ENCODE peak calls at places on chromosomes 13 and 19, in eight cellular contexts. One of them, this sample, is unnamed.

GRCh38 chr13:93767231-93767916 is 540.8 kb downstream of the GPC6 start:
- DNase-seq in K562: no peak
- DNase-seq in BE2C: no peak
- DNase-seq in suprapubic skin: no peak
- DNase-seq in spleen: no peak
- DNase-seq in fibroblast of lung: no peak
- DNase-seq in A673: no peak
- DNase-seq in lung: no peak
- DNase-seq in this sample: peak; percentile 41

GRCh38 chr19:38561053-38561606 is 56.6 kb downstream of the MAP4K1 start:
- DNase-seq in suprapubic skin: no peak
- DNase-seq in BE2C: no peak
- DNase-seq in spleen: no peak
- DNase-seq in fibroblast of lung: no peak
- DNase-seq in A673: no peak
- DNase-seq in lung: no peak
- DNase-seq in K562: no peak
- DNase-seq in this sample: no peak

GRCh38 chr19:7478173-7478842 is 10.5 kb downstream of the PEX11G start:
- DNase-seq in BE2C: no peak
- DNase-seq in fibroblast of lung: no peak
- DNase-seq in lung: no peak
- DNase-seq in K562: no peak
- DNase-seq in A673: no peak
- DNase-seq in suprapubic skin: no peak
- DNase-seq in spleen: no peak
- DNase-seq in this sample: no peak

GRCh38 chr13:32408999-32409313 is 19.0 kb downstream of the N4BP2L1 start:
- DNase-seq in fibroblast of lung: no peak
- DNase-seq in K562: no peak
- DNase-seq in BE2C: no peak
- DNase-seq in lung: no peak
- DNase-seq in spleen: no peak
- DNase-seq in suprapubic skin: no peak
- DNase-seq in A673: no peak
- DNase-seq in this sample: no peak

GRCh38 chr19:33212024-33212772 is 13.5 kb downstream of the SLC7A10 start:
- DNase-seq in suprapubic skin: no peak
- DNase-seq in fibroblast of lung: no peak
- DNase-seq in K562: no peak
- DNase-seq in lung: no peak
- DNase-seq in A673: no peak
- DNase-seq in spleen: no peak
- DNase-seq in BE2C: no peak
- DNase-seq in this sample: no peak

GRCh38 chr13:49062297-49062896 is 86.7 kb downstream of the FNDC3A start:
- DNase-seq in lung: no peak
- DNase-seq in spleen: no peak
- DNase-seq in A673: no peak
- DNase-seq in BE2C: no peak
- DNase-seq in K562: no peak
- DNase-seq in suprapubic skin: no peak
- DNase-seq in fibroblast of lung: no peak
- DNase-seq in this sample: no peak

GRCh38 chr13:44578064-44578394 is 1.9 kb upstream of the TSC22D1 start:
- DNase-seq in lung: no peak
- DNase-seq in A673: no peak
- DNase-seq in fibroblast of lung: peak; percentile 50
- DNase-seq in spleen: no peak
- DNase-seq in K562: no peak
- DNase-seq in suprapubic skin: no peak
- DNase-seq in BE2C: no peak
- DNase-seq in this sample: no peak

GRCh38 chr19:34669305-34669704 is 7.7 kb downstream of the SCGB2B2 start:
- DNase-seq in A673: no peak
- DNase-seq in spleen: no peak
- DNase-seq in K562: no peak
- DNase-seq in fibroblast of lung: no peak
- DNase-seq in suprapubic skin: no peak
- DNase-seq in lung: no peak
- DNase-seq in BE2C: no peak
- DNase-seq in this sample: no peak

GRCh38 chr13:40666905-40667621 is 622 bp upstream of the FOXO1 start:
- DNase-seq in fibroblast of lung: no peak
- DNase-seq in K562: peak; percentile 57
- DNase-seq in BE2C: peak; percentile 24
- DNase-seq in suprapubic skin: peak; percentile 86
- DNase-seq in spleen: peak; percentile 94
- DNase-seq in A673: no peak
- DNase-seq in lung: peak; percentile 69
- DNase-seq in this sample: no peak

GRCh38 chr19:40619333-40620160 is 18.4 kb downstream of the LTBP4 start:
- DNase-seq in suprapubic skin: no peak
- DNase-seq in K562: no peak
- DNase-seq in A673: no peak
- DNase-seq in BE2C: no peak
- DNase-seq in lung: no peak
- DNase-seq in spleen: no peak
- DNase-seq in fibroblast of lung: no peak
- DNase-seq in this sample: no peak

GRCh38 chr19:3321696-3322095 is 44.7 kb upstream of the NFIC start:
- DNase-seq in BE2C: no peak
- DNase-seq in suprapubic skin: no peak
- DNase-seq in K562: peak; percentile 5
- DNase-seq in A673: no peak
- DNase-seq in lung: no peak
- DNase-seq in spleen: no peak
- DNase-seq in fibroblast of lung: no peak
- DNase-seq in this sample: no peak

GRCh38 chr13:44298314-44298713 is 75.3 kb upstream of the SERP2 start:
- DNase-seq in suprapubic skin: no peak
- DNase-seq in A673: no peak
- DNase-seq in BE2C: no peak
- DNase-seq in lung: no peak
- DNase-seq in fibroblast of lung: no peak
- DNase-seq in spleen: no peak
- DNase-seq in K562: no peak
- DNase-seq in this sample: no peak

GRCh38 chr13:25286308-25286968 is 850 bp downstream of the MTMR6 start:
- DNase-seq in BE2C: peak; percentile 23
- DNase-seq in spleen: no peak
- DNase-seq in A673: peak; percentile 66
- DNase-seq in fibroblast of lung: peak; percentile 40
- DNase-seq in K562: no peak
- DNase-seq in lung: no peak
- DNase-seq in suprapubic skin: no peak
- DNase-seq in this sample: no peak

GRCh38 chr19:14113762-14114414 is 3.7 kb downstream of the PRKACA start:
- DNase-seq in spleen: peak; percentile 88
- DNase-seq in lung: peak; percentile 46
- DNase-seq in suprapubic skin: no peak
- DNase-seq in A673: no peak
- DNase-seq in BE2C: no peak
- DNase-seq in K562: peak; percentile 81
- DNase-seq in fibroblast of lung: no peak
- DNase-seq in this sample: peak; percentile 39

GRCh38 chr19:4182082-4182926 is at the start of the genes ANKRD24 and SIRT6:
- DNase-seq in lung: peak; percentile 96
- DNase-seq in suprapubic skin: peak; percentile 96
- DNase-seq in spleen: peak; percentile 99
- DNase-seq in K562: peak; percentile 99
- DNase-seq in fibroblast of lung: peak; percentile 96
- DNase-seq in A673: peak; percentile 98
- DNase-seq in BE2C: peak; percentile 97
- DNase-seq in this sample: peak; percentile 95

GRCh38 chr13:40476175-40476958 is 190.1 kb downstream of the FOXO1 start:
- DNase-seq in suprapubic skin: no peak
- DNase-seq in BE2C: no peak
- DNase-seq in A673: no peak
- DNase-seq in fibroblast of lung: peak; percentile 51
- DNase-seq in lung: no peak
- DNase-seq in spleen: no peak
- DNase-seq in K562: no peak
- DNase-seq in this sample: no peak

GRCh38 chr13:80547885-80548284 is 207.0 kb upstream of the SPRY2 start:
- DNase-seq in K562: peak; percentile 32
- DNase-seq in suprapubic skin: no peak
- DNase-seq in BE2C: peak; percentile 9
- DNase-seq in lung: no peak
- DNase-seq in A673: no peak
- DNase-seq in fibroblast of lung: peak; percentile 81
- DNase-seq in spleen: no peak
- DNase-seq in this sample: no peak

DNA sequence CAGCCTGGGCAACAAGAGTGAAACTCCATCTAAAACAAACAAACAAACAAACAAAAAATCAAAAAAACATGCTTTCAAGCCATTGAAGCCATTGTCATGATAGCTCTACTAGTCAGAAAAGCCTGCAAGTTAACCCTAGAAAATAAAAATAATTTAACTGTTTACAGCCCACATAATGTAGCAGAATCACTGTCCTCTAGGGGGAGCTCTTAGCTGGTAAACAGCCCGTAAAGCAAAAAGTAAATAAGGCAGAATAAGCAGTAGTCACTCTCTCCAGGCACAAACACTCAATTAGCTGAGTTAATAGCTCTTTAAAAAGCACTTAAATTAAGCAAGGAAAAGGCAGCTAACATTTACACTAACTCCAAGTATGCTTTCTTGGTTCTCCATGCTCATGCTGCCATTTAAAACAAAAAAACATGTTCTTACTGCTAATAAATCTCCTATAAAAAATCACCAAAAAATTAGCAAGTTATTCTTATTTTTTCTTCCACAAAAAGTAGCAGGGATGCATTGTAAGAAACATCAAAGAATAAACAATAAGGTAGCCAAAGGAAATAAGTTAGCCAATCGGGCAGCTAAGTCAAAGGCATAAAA is 11.3 kb downstream of the LILRB4 start:
- DNase-seq in suprapubic skin: no peak
- DNase-seq in lung: no peak
- DNase-seq in A673: peak; percentile 61
- DNase-seq in spleen: no peak
- DNase-seq in fibroblast of lung: peak; percentile 16
- DNase-seq in BE2C: peak; percentile 31
- DNase-seq in K562: peak; percentile 54
- DNase-seq in this sample: no peak
- H3K9me3 ChIP-seq in suprapubic skin: no peaks in the 10 kb centered on the region
- H3K9me3 ChIP-seq in lung: no peaks in the 10 kb centered on the region
- H3K9me3 ChIP-seq in A673: no peaks in the 10 kb centered on the region
- H3K9me3 ChIP-seq in spleen: no peaks in the 10 kb centered on the region
- H3K9me3 ChIP-seq in fibroblast of lung: no peaks in the 10 kb centered on the region
- H3K9me3 ChIP-seq in BE2C: no peaks in the 10 kb centered on the region
- H3K9me3 ChIP-seq in K562: no peaks in the 10 kb centered on the region
- H3K9me3 ChIP-seq in this sample: no peaks in the 10 kb centered on the region

DNA sequence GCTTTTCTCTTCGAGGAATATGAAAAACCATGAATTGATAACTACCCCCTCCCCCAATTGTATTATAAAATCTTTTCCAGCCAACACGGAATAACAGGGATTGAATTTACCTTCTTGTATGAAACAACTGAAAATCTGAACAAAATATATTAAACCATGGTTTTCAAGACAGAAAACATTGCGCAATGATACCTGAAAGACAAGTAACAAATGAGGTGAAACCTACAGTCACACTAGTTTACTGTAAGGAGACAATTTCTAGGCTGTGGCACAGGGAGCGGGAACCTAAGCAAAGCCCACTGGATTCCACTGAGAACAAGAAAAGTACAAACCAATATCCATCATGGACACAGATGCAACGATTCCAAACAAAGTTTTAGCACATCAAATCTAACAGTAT is 53.4 kb downstream of the ZNF283 start:
- DNase-seq in A673: no peak
- DNase-seq in suprapubic skin: no peak
- DNase-seq in fibroblast of lung: no peak
- DNase-seq in lung: no peak
- DNase-seq in spleen: no peak
- DNase-seq in K562: no peak
- DNase-seq in BE2C: no peak
- DNase-seq in this sample: no peak
- H3K9me3 ChIP-seq in A673: peaks cover 64% of the 10 kb centered on the region
- H3K9me3 ChIP-seq in suprapubic skin: peaks cover 59% of the 10 kb centered on the region
- H3K9me3 ChIP-seq in fibroblast of lung: no peaks in the 10 kb centered on the region
- H3K9me3 ChIP-seq in lung: peaks cover 9% of the 10 kb centered on the region
- H3K9me3 ChIP-seq in spleen: peaks cover 21% of the 10 kb centered on the region
- H3K9me3 ChIP-seq in K562: no peaks in the 10 kb centered on the region
- H3K9me3 ChIP-seq in BE2C: no peaks in the 10 kb centered on the region
- H3K9me3 ChIP-seq in this sample: no peaks in the 10 kb centered on the region

DNA sequence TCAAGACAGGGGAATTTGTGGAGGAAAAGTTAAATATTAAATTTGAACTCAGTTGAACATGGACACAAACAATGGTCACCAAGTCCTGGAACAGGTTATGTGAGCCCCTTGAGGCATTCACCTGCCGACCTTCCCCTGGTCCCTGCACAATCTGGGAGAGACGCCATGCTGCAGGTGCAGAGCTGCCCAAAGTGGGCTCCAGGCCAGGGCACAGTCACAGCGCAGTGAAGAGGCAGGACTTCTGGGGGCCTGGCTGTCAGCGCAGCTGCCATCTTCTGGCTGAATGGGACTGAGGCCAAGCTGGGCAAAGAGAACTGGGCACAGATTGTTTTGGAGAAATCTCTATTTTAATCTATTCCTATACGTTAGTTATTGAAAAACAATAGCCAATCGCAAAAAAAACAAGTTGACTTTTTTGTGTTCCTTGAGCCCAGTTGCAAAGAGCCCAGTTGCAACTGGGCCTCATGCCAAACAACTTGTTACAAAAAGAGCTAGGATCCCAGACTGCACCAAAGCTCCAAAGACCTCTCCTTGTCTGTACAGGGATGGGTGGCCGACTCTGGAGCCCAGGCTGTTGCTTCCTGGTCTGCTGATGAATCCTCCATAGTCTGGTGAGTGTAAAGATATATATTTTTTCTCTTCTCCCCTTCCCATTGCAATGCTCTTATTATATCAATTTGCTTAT is 1.2 kb upstream of the ZNF626 start:
- DNase-seq in A673: no peak
- DNase-seq in BE2C: no peak
- DNase-seq in K562: no peak
- DNase-seq in suprapubic skin: no peak
- DNase-seq in spleen: no peak
- DNase-seq in lung: no peak
- DNase-seq in fibroblast of lung: no peak
- DNase-seq in this sample: no peak
- H3K9me3 ChIP-seq in A673: peaks cover 11% of the 10 kb centered on the region
- H3K9me3 ChIP-seq in BE2C: no peaks in the 10 kb centered on the region
- H3K9me3 ChIP-seq in K562: no peaks in the 10 kb centered on the region
- H3K9me3 ChIP-seq in suprapubic skin: peaks cover 7% of the 10 kb centered on the region
- H3K9me3 ChIP-seq in spleen: no peaks in the 10 kb centered on the region
- H3K9me3 ChIP-seq in lung: peaks cover 13% of the 10 kb centered on the region
- H3K9me3 ChIP-seq in fibroblast of lung: no peaks in the 10 kb centered on the region
- H3K9me3 ChIP-seq in this sample: no peaks in the 10 kb centered on the region

DNA sequence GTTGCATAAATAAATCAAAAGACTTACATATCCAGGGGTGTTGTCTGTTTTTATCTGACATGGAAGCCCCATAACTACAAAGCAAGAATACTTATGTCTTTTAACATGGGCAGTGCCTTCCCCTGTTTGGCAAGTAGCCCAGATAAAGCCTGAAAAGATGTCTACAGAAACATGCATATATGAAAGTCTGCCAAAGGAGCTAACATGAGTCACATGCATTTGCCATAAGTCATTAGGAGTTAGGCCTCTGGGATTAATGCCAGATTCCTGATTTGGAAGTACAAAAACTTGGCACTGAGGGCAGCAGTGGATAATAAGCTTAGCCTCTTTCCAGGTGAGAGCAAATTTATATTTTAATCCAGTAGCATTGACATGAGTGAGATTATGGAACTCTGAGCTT is 62.0 kb downstream of the ZNF737 start:
- DNase-seq in fibroblast of lung: peak; percentile 64
- DNase-seq in lung: peak; percentile 35
- DNase-seq in K562: no peak
- DNase-seq in spleen: no peak
- DNase-seq in suprapubic skin: no peak
- DNase-seq in BE2C: no peak
- DNase-seq in A673: no peak
- DNase-seq in this sample: no peak
- H3K9me3 ChIP-seq in fibroblast of lung: no peaks in the 10 kb centered on the region
- H3K9me3 ChIP-seq in lung: peaks cover 6% of the 10 kb centered on the region
- H3K9me3 ChIP-seq in K562: no peaks in the 10 kb centered on the region
- H3K9me3 ChIP-seq in spleen: no peaks in the 10 kb centered on the region
- H3K9me3 ChIP-seq in suprapubic skin: peaks cover 16% of the 10 kb centered on the region
- H3K9me3 ChIP-seq in BE2C: no peaks in the 10 kb centered on the region
- H3K9me3 ChIP-seq in A673: peaks cover 54% of the 10 kb centered on the region
- H3K9me3 ChIP-seq in this sample: peaks cover 7% of the 10 kb centered on the region